ENCODE peak calls at places on chromosomes 7 and 10, in ten cellular contexts. One of them, this sample, is unnamed.

GRCh38 chr7:158022601-158023000 is 565.0 kb downstream of the PTPRN2 start:
- DNase-seq in Calu3: no peak
- DNase-seq in AG08395: no peak
- DNase-seq in lower lobe of right lung: no peak
- DNase-seq in LHCN-M2: no peak
- DNase-seq in NCI-H226: no peak
- DNase-seq in stimulated activated naive CD8-positive, alpha-beta T cell treated with anti-CD3 and anti-CD28 coated beads, Interleukin-15, Interleukin-2, amounts not matched to agents 100 U/mL and 50 U/mL, for 24 hours: no peak
- DNase-seq in T-helper 9 cell: no peak
- DNase-seq in A549: no peak
- DNase-seq in nucleus accumbens: no peak
- DNase-seq in this sample: no peak

GRCh38 chr10:60314306-60314940 is 75.3 kb downstream of the ANK3 start:
- DNase-seq in Calu3: peak; percentile 49
- DNase-seq in AG08395: peak; percentile 40
- DNase-seq in lower lobe of right lung: no peak
- DNase-seq in LHCN-M2: peak; percentile 76
- DNase-seq in NCI-H226: peak; percentile 72
- DNase-seq in stimulated activated naive CD8-positive, alpha-beta T cell treated with anti-CD3 and anti-CD28 coated beads, Interleukin-15, Interleukin-2, amounts not matched to agents 100 U/mL and 50 U/mL, for 24 hours: no peak
- DNase-seq in T-helper 9 cell: no peak
- DNase-seq in A549: no peak
- DNase-seq in nucleus accumbens: no peak
- DNase-seq in this sample: no peak

GRCh38 chr7:130219086-130219620 is 11.5 kb downstream of the SSMEM1 start:
- DNase-seq in Calu3: no peak
- DNase-seq in AG08395: no peak
- DNase-seq in lower lobe of right lung: no peak
- DNase-seq in LHCN-M2: no peak
- DNase-seq in NCI-H226: no peak
- DNase-seq in stimulated activated naive CD8-positive, alpha-beta T cell treated with anti-CD3 and anti-CD28 coated beads, Interleukin-15, Interleukin-2, amounts not matched to agents 100 U/mL and 50 U/mL, for 24 hours: no peak
- DNase-seq in T-helper 9 cell: no peak
- DNase-seq in A549: no peak
- DNase-seq in nucleus accumbens: no peak
- DNase-seq in this sample: no peak

GRCh38 chr7:32515890-32516550 is 20.7 kb downstream of the AVL9 start:
- DNase-seq in Calu3: no peak
- DNase-seq in AG08395: no peak
- DNase-seq in lower lobe of right lung: no peak
- DNase-seq in LHCN-M2: peak; percentile 54
- DNase-seq in NCI-H226: peak; percentile 77
- DNase-seq in stimulated activated naive CD8-positive, alpha-beta T cell treated with anti-CD3 and anti-CD28 coated beads, Interleukin-15, Interleukin-2, amounts not matched to agents 100 U/mL and 50 U/mL, for 24 hours: no peak
- DNase-seq in T-helper 9 cell: no peak
- DNase-seq in A549: no peak
- DNase-seq in nucleus accumbens: no peak
- DNase-seq in this sample: no peak

GRCh38 chr10:14371616-14372015 is 40.9 kb upstream of the FRMD4A start:
- DNase-seq in Calu3: no peak
- DNase-seq in AG08395: no peak
- DNase-seq in lower lobe of right lung: no peak
- DNase-seq in LHCN-M2: peak; percentile 78
- DNase-seq in NCI-H226: no peak
- DNase-seq in stimulated activated naive CD8-positive, alpha-beta T cell treated with anti-CD3 and anti-CD28 coated beads, Interleukin-15, Interleukin-2, amounts not matched to agents 100 U/mL and 50 U/mL, for 24 hours: no peak
- DNase-seq in T-helper 9 cell: no peak
- DNase-seq in A549: no peak
- DNase-seq in nucleus accumbens: no peak
- DNase-seq in this sample: no peak

GRCh38 chr10:58781873-58782488 is 269.3 kb downstream of the BICC1 start:
- DNase-seq in Calu3: peak; percentile 23
- DNase-seq in AG08395: peak; percentile 42
- DNase-seq in lower lobe of right lung: no peak
- DNase-seq in LHCN-M2: peak; percentile 70
- DNase-seq in NCI-H226: peak; percentile 7
- DNase-seq in stimulated activated naive CD8-positive, alpha-beta T cell treated with anti-CD3 and anti-CD28 coated beads, Interleukin-15, Interleukin-2, amounts not matched to agents 100 U/mL and 50 U/mL, for 24 hours: no peak
- DNase-seq in T-helper 9 cell: no peak
- DNase-seq in A549: peak; percentile 51
- DNase-seq in nucleus accumbens: no peak
- DNase-seq in this sample: no peak

GRCh38 chr10:28879875-28880381 is 202.6 kb downstream of the BAMBI start:
- DNase-seq in Calu3: no peak
- DNase-seq in AG08395: peak; percentile 56
- DNase-seq in lower lobe of right lung: no peak
- DNase-seq in LHCN-M2: no peak
- DNase-seq in NCI-H226: no peak
- DNase-seq in stimulated activated naive CD8-positive, alpha-beta T cell treated with anti-CD3 and anti-CD28 coated beads, Interleukin-15, Interleukin-2, amounts not matched to agents 100 U/mL and 50 U/mL, for 24 hours: no peak
- DNase-seq in T-helper 9 cell: no peak
- DNase-seq in A549: no peak
- DNase-seq in nucleus accumbens: no peak
- DNase-seq in this sample: no peak

GRCh38 chr10:122733450-122733849 is 33.8 kb upstream of the C10orf120 start:
- DNase-seq in Calu3: no peak
- DNase-seq in AG08395: no peak
- DNase-seq in lower lobe of right lung: no peak
- DNase-seq in LHCN-M2: no peak
- DNase-seq in NCI-H226: no peak
- DNase-seq in stimulated activated naive CD8-positive, alpha-beta T cell treated with anti-CD3 and anti-CD28 coated beads, Interleukin-15, Interleukin-2, amounts not matched to agents 100 U/mL and 50 U/mL, for 24 hours: no peak
- DNase-seq in T-helper 9 cell: no peak
- DNase-seq in A549: no peak
- DNase-seq in nucleus accumbens: no peak
- DNase-seq in this sample: no peak

GRCh38 chr7:133235212-133235883 is 17.5 kb upstream of the EXOC4 start:
- DNase-seq in Calu3: no peak
- DNase-seq in AG08395: no peak
- DNase-seq in lower lobe of right lung: no peak
- DNase-seq in LHCN-M2: no peak
- DNase-seq in NCI-H226: peak; percentile 75
- DNase-seq in stimulated activated naive CD8-positive, alpha-beta T cell treated with anti-CD3 and anti-CD28 coated beads, Interleukin-15, Interleukin-2, amounts not matched to agents 100 U/mL and 50 U/mL, for 24 hours: no peak
- DNase-seq in T-helper 9 cell: no peak
- DNase-seq in A549: no peak
- DNase-seq in nucleus accumbens: no peak
- DNase-seq in this sample: no peak

GRCh38 chr10:72308320-72308987 is 34.7 kb downstream of the DDIT4 start:
- DNase-seq in Calu3: peak; percentile 80
- DNase-seq in AG08395: peak; percentile 67
- DNase-seq in lower lobe of right lung: no peak
- DNase-seq in LHCN-M2: peak; percentile 92
- DNase-seq in NCI-H226: peak; percentile 96
- DNase-seq in stimulated activated naive CD8-positive, alpha-beta T cell treated with anti-CD3 and anti-CD28 coated beads, Interleukin-15, Interleukin-2, amounts not matched to agents 100 U/mL and 50 U/mL, for 24 hours: peak; percentile 63
- DNase-seq in T-helper 9 cell: no peak
- DNase-seq in A549: no peak
- DNase-seq in nucleus accumbens: no peak
- DNase-seq in this sample: no peak

GRCh38 chr10:101007915-101008822 is 8.6 kb downstream of the LZTS2 start:
- DNase-seq in Calu3: no peak
- DNase-seq in AG08395: no peak
- DNase-seq in lower lobe of right lung: no peak
- DNase-seq in LHCN-M2: peak; percentile 61
- DNase-seq in NCI-H226: no peak
- DNase-seq in stimulated activated naive CD8-positive, alpha-beta T cell treated with anti-CD3 and anti-CD28 coated beads, Interleukin-15, Interleukin-2, amounts not matched to agents 100 U/mL and 50 U/mL, for 24 hours: no peak
- DNase-seq in T-helper 9 cell: no peak
- DNase-seq in A549: no peak
- DNase-seq in nucleus accumbens: peak; percentile 65
- DNase-seq in this sample: no peak

GRCh38 chr7:43569424-43569823 is 13.5 kb upstream of the STK17A start:
- DNase-seq in Calu3: no peak
- DNase-seq in AG08395: peak; percentile 50
- DNase-seq in lower lobe of right lung: no peak
- DNase-seq in LHCN-M2: peak; percentile 80
- DNase-seq in NCI-H226: peak; percentile 53
- DNase-seq in stimulated activated naive CD8-positive, alpha-beta T cell treated with anti-CD3 and anti-CD28 coated beads, Interleukin-15, Interleukin-2, amounts not matched to agents 100 U/mL and 50 U/mL, for 24 hours: no peak
- DNase-seq in T-helper 9 cell: no peak
- DNase-seq in A549: no peak
- DNase-seq in nucleus accumbens: no peak
- DNase-seq in this sample: no peak

GRCh38 chr10:55979203-55979602 is 381.9 kb downstream of the ZWINT start:
- DNase-seq in Calu3: no peak
- DNase-seq in AG08395: no peak
- DNase-seq in lower lobe of right lung: no peak
- DNase-seq in LHCN-M2: no peak
- DNase-seq in NCI-H226: no peak
- DNase-seq in stimulated activated naive CD8-positive, alpha-beta T cell treated with anti-CD3 and anti-CD28 coated beads, Interleukin-15, Interleukin-2, amounts not matched to agents 100 U/mL and 50 U/mL, for 24 hours: no peak
- DNase-seq in T-helper 9 cell: no peak
- DNase-seq in A549: no peak
- DNase-seq in nucleus accumbens: no peak
- DNase-seq in this sample: no peak

GRCh38 chr10:63664341-63664885 is 143.2 kb downstream of the REEP3 start:
- DNase-seq in Calu3: no peak
- DNase-seq in AG08395: no peak
- DNase-seq in lower lobe of right lung: no peak
- DNase-seq in LHCN-M2: no peak
- DNase-seq in NCI-H226: no peak
- DNase-seq in stimulated activated naive CD8-positive, alpha-beta T cell treated with anti-CD3 and anti-CD28 coated beads, Interleukin-15, Interleukin-2, amounts not matched to agents 100 U/mL and 50 U/mL, for 24 hours: no peak
- DNase-seq in T-helper 9 cell: no peak
- DNase-seq in A549: no peak
- DNase-seq in nucleus accumbens: no peak
- DNase-seq in this sample: no peak

GRCh38 chr10:113961261-113961938 is 82.3 kb upstream of the ADRB1 start:
- DNase-seq in Calu3: no peak
- DNase-seq in AG08395: no peak
- DNase-seq in lower lobe of right lung: no peak
- DNase-seq in LHCN-M2: no peak
- DNase-seq in NCI-H226: no peak
- DNase-seq in stimulated activated naive CD8-positive, alpha-beta T cell treated with anti-CD3 and anti-CD28 coated beads, Interleukin-15, Interleukin-2, amounts not matched to agents 100 U/mL and 50 U/mL, for 24 hours: peak; percentile 31
- DNase-seq in T-helper 9 cell: peak; percentile 56
- DNase-seq in A549: no peak
- DNase-seq in nucleus accumbens: no peak
- DNase-seq in this sample: no peak

GRCh38 chr7:142375710-142376313 is 118.0 kb upstream of the PRSS58 start:
- DNase-seq in Calu3: peak; percentile 33
- DNase-seq in AG08395: no peak
- DNase-seq in lower lobe of right lung: no peak
- DNase-seq in LHCN-M2: peak; percentile 46
- DNase-seq in NCI-H226: no peak
- DNase-seq in stimulated activated naive CD8-positive, alpha-beta T cell treated with anti-CD3 and anti-CD28 coated beads, Interleukin-15, Interleukin-2, amounts not matched to agents 100 U/mL and 50 U/mL, for 24 hours: peak; percentile 24
- DNase-seq in T-helper 9 cell: no peak
- DNase-seq in A549: no peak
- DNase-seq in nucleus accumbens: peak; percentile 9
- DNase-seq in this sample: peak; percentile 83

GRCh38 chr10:62077330-62078015 is 176.0 kb downstream of the ARID5B start:
- DNase-seq in Calu3: no peak
- DNase-seq in AG08395: no peak
- DNase-seq in lower lobe of right lung: no peak
- DNase-seq in LHCN-M2: no peak
- DNase-seq in NCI-H226: no peak
- DNase-seq in stimulated activated naive CD8-positive, alpha-beta T cell treated with anti-CD3 and anti-CD28 coated beads, Interleukin-15, Interleukin-2, amounts not matched to agents 100 U/mL and 50 U/mL, for 24 hours: no peak
- DNase-seq in T-helper 9 cell: no peak
- DNase-seq in A549: no peak
- DNase-seq in nucleus accumbens: no peak
- DNase-seq in this sample: no peak

GRCh38 chr10:99329891-99330674 is 927 bp downstream of the CNNM1 start:
- DNase-seq in Calu3: peak; percentile 34
- DNase-seq in AG08395: peak; percentile 24
- DNase-seq in lower lobe of right lung: peak; percentile 56
- DNase-seq in LHCN-M2: no peak
- DNase-seq in NCI-H226: no peak
- DNase-seq in stimulated activated naive CD8-positive, alpha-beta T cell treated with anti-CD3 and anti-CD28 coated beads, Interleukin-15, Interleukin-2, amounts not matched to agents 100 U/mL and 50 U/mL, for 24 hours: peak; percentile 15
- DNase-seq in T-helper 9 cell: no peak
- DNase-seq in A549: no peak
- DNase-seq in nucleus accumbens: peak; percentile 45
- DNase-seq in this sample: no peak

GRCh38 chr10:15169555-15170407 is 1.3 kb upstream of the NMT2 start:
- DNase-seq in Calu3: no peak
- DNase-seq in AG08395: no peak
- DNase-seq in lower lobe of right lung: no peak
- DNase-seq in LHCN-M2: peak; percentile 59
- DNase-seq in NCI-H226: no peak
- DNase-seq in stimulated activated naive CD8-positive, alpha-beta T cell treated with anti-CD3 and anti-CD28 coated beads, Interleukin-15, Interleukin-2, amounts not matched to agents 100 U/mL and 50 U/mL, for 24 hours: peak; percentile 33
- DNase-seq in T-helper 9 cell: peak; percentile 45
- DNase-seq in A549: no peak
- DNase-seq in nucleus accumbens: no peak
- DNase-seq in this sample: no peak

GRCh38 chr10:131937832-131938231 is 37.0 kb downstream of the PPP2R2D start:
- DNase-seq in Calu3: no peak
- DNase-seq in AG08395: no peak
- DNase-seq in lower lobe of right lung: no peak
- DNase-seq in LHCN-M2: no peak
- DNase-seq in NCI-H226: no peak
- DNase-seq in stimulated activated naive CD8-positive, alpha-beta T cell treated with anti-CD3 and anti-CD28 coated beads, Interleukin-15, Interleukin-2, amounts not matched to agents 100 U/mL and 50 U/mL, for 24 hours: no peak
- DNase-seq in T-helper 9 cell: no peak
- DNase-seq in A549: no peak
- DNase-seq in nucleus accumbens: no peak
- DNase-seq in this sample: no peak

GRCh38 chr7:95004618-95005282 is 97.4 kb downstream of the PPP1R9A start:
- DNase-seq in Calu3: no peak
- DNase-seq in AG08395: no peak
- DNase-seq in lower lobe of right lung: no peak
- DNase-seq in LHCN-M2: peak; percentile 42
- DNase-seq in NCI-H226: no peak
- DNase-seq in stimulated activated naive CD8-positive, alpha-beta T cell treated with anti-CD3 and anti-CD28 coated beads, Interleukin-15, Interleukin-2, amounts not matched to agents 100 U/mL and 50 U/mL, for 24 hours: no peak
- DNase-seq in T-helper 9 cell: no peak
- DNase-seq in A549: no peak
- DNase-seq in nucleus accumbens: no peak
- DNase-seq in this sample: no peak

GRCh38 chr7:37285701-37286475 is 162.8 kb downstream of the ELMO1 start:
- DNase-seq in Calu3: no peak
- DNase-seq in AG08395: no peak
- DNase-seq in lower lobe of right lung: no peak
- DNase-seq in LHCN-M2: no peak
- DNase-seq in NCI-H226: no peak
- DNase-seq in stimulated activated naive CD8-positive, alpha-beta T cell treated with anti-CD3 and anti-CD28 coated beads, Interleukin-15, Interleukin-2, amounts not matched to agents 100 U/mL and 50 U/mL, for 24 hours: no peak
- DNase-seq in T-helper 9 cell: peak; percentile 7
- DNase-seq in A549: no peak
- DNase-seq in nucleus accumbens: peak; percentile 26
- DNase-seq in this sample: no peak

GRCh38 chr10:100997364-100998182 is 2.0 kb upstream of the LZTS2 start:
- DNase-seq in Calu3: peak; percentile 89
- DNase-seq in AG08395: peak; percentile 87
- DNase-seq in lower lobe of right lung: peak; percentile 88
- DNase-seq in LHCN-M2: peak; percentile 98
- DNase-seq in NCI-H226: peak; percentile 80
- DNase-seq in stimulated activated naive CD8-positive, alpha-beta T cell treated with anti-CD3 and anti-CD28 coated beads, Interleukin-15, Interleukin-2, amounts not matched to agents 100 U/mL and 50 U/mL, for 24 hours: peak; percentile 89
- DNase-seq in T-helper 9 cell: peak; percentile 79
- DNase-seq in A549: peak; percentile 94
- DNase-seq in nucleus accumbens: peak; percentile 78
- DNase-seq in this sample: peak; percentile 71

GRCh38 chr7:44466300-44467216 is 23.9 kb downstream of the NUDCD3 start:
- DNase-seq in Calu3: no peak
- DNase-seq in AG08395: no peak
- DNase-seq in lower lobe of right lung: no peak
- DNase-seq in LHCN-M2: peak; percentile 71
- DNase-seq in NCI-H226: no peak
- DNase-seq in stimulated activated naive CD8-positive, alpha-beta T cell treated with anti-CD3 and anti-CD28 coated beads, Interleukin-15, Interleukin-2, amounts not matched to agents 100 U/mL and 50 U/mL, for 24 hours: peak; percentile 29
- DNase-seq in T-helper 9 cell: no peak
- DNase-seq in A549: no peak
- DNase-seq in nucleus accumbens: no peak
- DNase-seq in this sample: no peak

GRCh38 chr7:157139142-157140117 is 704 bp downstream of the UBE3C start:
- DNase-seq in Calu3: peak; percentile 33
- DNase-seq in AG08395: peak; percentile 16
- DNase-seq in lower lobe of right lung: peak; percentile 77
- DNase-seq in LHCN-M2: peak; percentile 15
- DNase-seq in NCI-H226: no peak
- DNase-seq in stimulated activated naive CD8-positive, alpha-beta T cell treated with anti-CD3 and anti-CD28 coated beads, Interleukin-15, Interleukin-2, amounts not matched to agents 100 U/mL and 50 U/mL, for 24 hours: peak; percentile 54
- DNase-seq in T-helper 9 cell: peak; percentile 57
- DNase-seq in A549: peak; percentile 33
- DNase-seq in nucleus accumbens: peak; percentile 70
- DNase-seq in this sample: no peak

GRCh38 chr10:107168739-107169138 is 4.2 kb upstream of the SORCS1 start:
- DNase-seq in Calu3: no peak
- DNase-seq in AG08395: no peak
- DNase-seq in lower lobe of right lung: no peak
- DNase-seq in LHCN-M2: no peak
- DNase-seq in NCI-H226: no peak
- DNase-seq in stimulated activated naive CD8-positive, alpha-beta T cell treated with anti-CD3 and anti-CD28 coated beads, Interleukin-15, Interleukin-2, amounts not matched to agents 100 U/mL and 50 U/mL, for 24 hours: no peak
- DNase-seq in T-helper 9 cell: no peak
- DNase-seq in A549: no peak
- DNase-seq in nucleus accumbens: no peak
- DNase-seq in this sample: no peak

GRCh38 chr10:16779375-16779774 is 37.8 kb downstream of the RSU1 start:
- DNase-seq in Calu3: no peak
- DNase-seq in AG08395: no peak
- DNase-seq in lower lobe of right lung: no peak
- DNase-seq in LHCN-M2: no peak
- DNase-seq in NCI-H226: no peak
- DNase-seq in stimulated activated naive CD8-positive, alpha-beta T cell treated with anti-CD3 and anti-CD28 coated beads, Interleukin-15, Interleukin-2, amounts not matched to agents 100 U/mL and 50 U/mL, for 24 hours: peak; percentile 68
- DNase-seq in T-helper 9 cell: no peak
- DNase-seq in A549: no peak
- DNase-seq in nucleus accumbens: no peak
- DNase-seq in this sample: no peak

GRCh38 chr10:132962623-132963429 is 20.5 kb upstream of the CFAP46 start:
- DNase-seq in Calu3: no peak
- DNase-seq in AG08395: no peak
- DNase-seq in lower lobe of right lung: no peak
- DNase-seq in LHCN-M2: no peak
- DNase-seq in NCI-H226: no peak
- DNase-seq in stimulated activated naive CD8-positive, alpha-beta T cell treated with anti-CD3 and anti-CD28 coated beads, Interleukin-15, Interleukin-2, amounts not matched to agents 100 U/mL and 50 U/mL, for 24 hours: no peak
- DNase-seq in T-helper 9 cell: no peak
- DNase-seq in A549: no peak
- DNase-seq in nucleus accumbens: no peak
- DNase-seq in this sample: no peak

This sample was measured in H1.